ENCODE peak calls at places on chromosomes 1 and 21, in five cellular contexts. I, J, U, N and H are unnamed samples.

GRCh38 chr1:161732319-161732718 is 11.0 kb downstream of the FCRLB start:
- DNase-seq in I (no peak), J (no peak), U (no peak), N (no peak), H (no peak)

GRCh38 chr1:226411619-226412018 is 3.7 kb upstream of the PARP1 start:
- DNase-seq in I (no peak), J (no peak), U (no peak), N (no peak), H (no peak)

GRCh38 chr1:165828581-165829329 is 1.3 kb downstream of the UCK2 start:
- DNase-seq in I (peak), J (peak), U (peak), N (peak), H (peak)

GRCh38 chr1:156726549-156727226 is 1.6 kb upstream of the METTL25B start:
- DNase-seq in I (no peak), J (peak), U (no peak), N (peak), H (no peak)

GRCh38 chr21:46091631-46092025 is 6.3 kb upstream of the COL6A2 start:
- DNase-seq in I (peak), J (no peak), U (no peak), N (no peak), H (no peak)

GRCh38 chr1:204326891-204327290 is 32.8 kb downstream of the PLEKHA6 start:
- DNase-seq in I (no peak), J (no peak), U (no peak), N (no peak), H (no peak)

GRCh38 chr1:241063281-241063680 is 293.7 kb downstream of the RGS7 start:
- DNase-seq in I (no peak), J (no peak), U (no peak), N (peak), H (no peak)

GRCh38 chr1:29264773-29265389 is 28.6 kb downstream of the PTPRU start:
- DNase-seq in I (no peak), J (no peak), U (no peak), N (no peak), H (no peak)

GRCh38 chr1:43548285-43549271 is 17.9 kb downstream of the PTPRF start:
- DNase-seq in I (peak), J (no peak), U (peak), N (peak), H (no peak)

GRCh38 chr1:33473900-33474299 is 1.5 kb downstream of the ZSCAN20 start:
- DNase-seq in I (no peak), J (no peak), U (no peak), N (no peak), H (no peak)

GRCh38 chr1:157485793-157486192 is 66.5 kb downstream of the FCRL5 start:
- DNase-seq in I (no peak), J (no peak), U (no peak), N (no peak), H (no peak)

DNA sequence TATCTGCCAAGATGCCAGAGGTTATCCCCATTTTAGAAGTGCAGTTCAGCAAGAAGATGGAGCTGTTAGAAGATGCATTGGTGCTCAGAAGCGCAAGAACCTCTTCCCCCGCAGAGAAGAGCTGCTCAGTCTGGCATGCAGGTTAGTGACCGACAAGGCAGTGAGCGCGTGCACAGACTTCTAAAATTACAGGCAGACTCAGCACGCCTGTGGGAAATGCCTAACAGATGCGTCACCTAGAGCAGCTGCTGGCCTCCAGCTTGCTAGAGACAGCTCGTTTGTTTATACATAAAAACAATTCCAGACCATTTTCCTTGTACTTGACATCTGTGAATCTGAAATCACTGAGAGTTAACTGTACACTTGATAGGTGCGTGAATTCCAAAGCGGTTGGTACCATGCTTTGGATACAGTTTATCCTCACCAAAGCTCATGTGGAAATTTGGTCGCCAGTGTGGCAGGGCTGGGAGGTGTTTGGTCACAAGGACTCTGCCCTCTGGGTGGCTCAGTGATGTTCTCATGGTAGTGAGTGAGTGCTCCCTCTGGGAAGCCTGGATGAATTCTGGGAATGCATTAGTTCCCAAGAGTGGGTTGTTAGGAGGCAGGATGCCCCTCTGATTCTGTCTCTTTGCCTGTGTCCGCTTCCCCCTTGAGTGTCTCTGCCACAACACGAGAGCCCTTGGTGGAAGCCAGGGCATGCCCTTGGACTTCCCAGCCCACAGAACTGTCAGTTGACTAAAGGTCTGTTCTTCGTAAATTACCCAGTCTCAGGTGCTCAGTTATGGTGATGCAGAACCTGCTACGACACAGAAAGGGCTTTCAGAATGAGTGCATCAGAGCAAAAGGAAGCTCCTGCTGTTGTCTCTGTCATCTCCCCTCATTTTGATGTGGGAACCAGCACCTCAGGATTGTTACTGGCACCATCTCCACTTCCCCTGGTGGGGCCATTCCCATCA is 24.4 kb downstream of the SNAP47 start:
- DNase-seq in I (peak), J (no peak), U (no peak), N (no peak), H (no peak)
- TF ChIP-seq POLR2AphosphoS5 in I (no peak), J (no peak), U (peak), N (no peak), H (no peak)

GRCh38 chr1:91850708-91851107 is 35.2 kb downstream of the TGFBR3 start:
- DNase-seq in I (no peak), J (no peak), U (no peak), N (no peak), H (no peak)

GRCh38 chr1:91854852-91855251 is 31.1 kb downstream of the TGFBR3 start:
- DNase-seq in I (no peak), J (no peak), U (no peak), N (no peak), H (no peak)

GRCh38 chr1:91847851-91848250 is 38.1 kb downstream of the TGFBR3 start:
- DNase-seq in I (no peak), J (no peak), U (no peak), N (peak), H (no peak)

GRCh38 chr1:91853397-91853796 is 32.6 kb downstream of the TGFBR3 start:
- DNase-seq in I (no peak), J (no peak), U (no peak), N (no peak), H (no peak)

DNA sequence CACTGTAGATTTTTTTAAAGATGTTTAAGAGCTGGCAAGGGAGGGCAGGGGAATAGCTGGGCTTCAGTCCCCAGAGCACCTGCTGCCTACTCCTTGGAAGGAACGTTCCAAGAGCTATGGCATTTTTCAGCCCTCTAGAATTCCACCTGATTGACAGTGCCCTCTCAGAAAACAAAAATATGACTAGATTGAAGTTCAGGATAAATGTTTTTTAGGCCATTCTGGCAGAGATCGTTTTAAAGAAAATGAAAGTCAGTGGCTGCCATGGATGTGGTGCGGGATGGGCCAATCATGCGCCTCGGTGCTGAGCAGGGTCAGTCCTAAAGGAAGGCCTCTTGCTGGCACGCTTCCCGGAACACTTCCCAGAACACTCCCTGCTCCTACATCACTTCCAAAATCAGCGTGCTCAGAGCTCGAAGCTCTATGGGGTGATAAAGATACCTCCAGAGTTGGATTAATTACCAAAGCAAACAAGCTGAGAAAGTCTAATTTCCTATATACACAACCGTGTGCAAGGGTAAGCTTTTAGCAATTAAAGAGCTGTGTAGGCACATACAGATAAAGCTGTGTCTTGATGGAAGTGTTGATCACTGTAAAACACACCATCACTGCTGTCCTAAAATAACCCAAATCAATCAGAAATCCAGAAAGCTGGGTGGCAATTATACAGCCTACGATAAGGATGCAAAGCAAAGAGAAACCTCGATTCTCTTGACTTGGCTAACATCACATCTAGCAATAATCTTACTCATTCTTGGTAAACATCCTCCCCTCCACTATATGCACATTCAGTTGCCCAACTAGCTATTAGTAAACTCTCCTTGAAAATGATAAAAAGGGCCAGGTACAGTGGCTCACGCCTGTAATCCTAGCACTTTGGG is 34.6 kb downstream of the TGFBR3 start:
- DNase-seq in I (peak), J (no peak), U (peak), N (no peak), H (no peak)
- H3K4me3 ChIP-seq in I (peak), J (no peak), U (no peak), N (no peak), H (peak)

GRCh38 chr1:45922813-45923212 is 119.4 kb downstream of the MAST2 start:
- DNase-seq in I (no peak), J (no peak), U (no peak), N (no peak), H (no peak)
- H3K27ac ChIP-seq in I (no peak), J (no peak), U (no peak), N (no peak), H (no peak)

GRCh38 chr1:114671011-114671938 is 1.4 kb upstream of the DENND2C start:
- DNase-seq in I (no peak), J (no peak), U (no peak), N (no peak), H (no peak)

GRCh38 chr1:114668784-114669561 is 876 bp downstream of the DENND2C start:
- DNase-seq in I (no peak), J (no peak), U (no peak), N (peak), H (no peak)

GRCh38 chr1:114669562-114670082 is at the start of gene DENND2C:
- DNase-seq in I (no peak), J (no peak), U (no peak), N (peak), H (no peak)

GRCh38 chr1:114671939-114672275 is 2.1 kb upstream of the DENND2C start:
- DNase-seq in I (no peak), J (no peak), U (no peak), N (no peak), H (no peak)

GRCh38 chr1:114670083-114671010 is 498 bp upstream of the DENND2C start:
- DNase-seq in I (peak), J (peak), U (peak), N (peak), H (no peak)
- TF ChIP-seq POLR2AphosphoS5 in I (peak), J (peak), U (peak), N (peak), H (peak)

GRCh38 chr1:178938959-178939317 is 68.1 kb upstream of the ANGPTL1 start:
- DNase-seq in I (no peak), J (no peak), U (peak), N (no peak), H (no peak)

GRCh38 chr1:178940022-178940765 is 69.3 kb upstream of the ANGPTL1 start:
- DNase-seq in I (no peak), J (no peak), U (no peak), N (no peak), H (no peak)

GRCh38 chr1:178937770-178938169 is 66.9 kb upstream of the ANGPTL1 start:
- DNase-seq in I (no peak), J (no peak), U (no peak), N (no peak), H (no peak)

GRCh38 chr1:178938281-178938958 is 67.5 kb upstream of the ANGPTL1 start:
- DNase-seq in I (no peak), J (no peak), U (no peak), N (no peak), H (no peak)

DNA sequence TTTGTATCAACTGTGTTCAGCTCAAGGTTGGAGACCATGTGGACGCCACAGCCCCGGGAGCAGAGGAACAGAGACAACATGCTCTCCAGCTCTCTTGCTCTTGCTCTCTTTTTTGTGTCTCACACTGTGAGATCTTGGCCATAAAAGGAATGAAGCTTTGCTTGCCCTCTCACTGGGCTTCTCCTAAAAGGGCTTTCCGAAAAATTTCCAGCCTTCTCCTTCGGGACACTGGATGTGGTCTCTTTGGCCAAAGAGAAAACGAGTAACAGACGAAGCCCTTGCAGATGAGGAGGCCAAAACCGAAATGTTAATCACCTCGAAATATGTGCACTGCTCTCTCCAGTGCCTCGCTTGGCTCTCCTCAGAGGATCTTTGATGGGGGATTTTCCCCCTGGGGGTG is 68.5 kb upstream of the ANGPTL1 start:
- DNase-seq in I (no peak), J (no peak), U (no peak), N (no peak), H (no peak)
- H3K4me3 ChIP-seq in I (peak), J (no peak), U (no peak), N (no peak), H (no peak)

DNA sequence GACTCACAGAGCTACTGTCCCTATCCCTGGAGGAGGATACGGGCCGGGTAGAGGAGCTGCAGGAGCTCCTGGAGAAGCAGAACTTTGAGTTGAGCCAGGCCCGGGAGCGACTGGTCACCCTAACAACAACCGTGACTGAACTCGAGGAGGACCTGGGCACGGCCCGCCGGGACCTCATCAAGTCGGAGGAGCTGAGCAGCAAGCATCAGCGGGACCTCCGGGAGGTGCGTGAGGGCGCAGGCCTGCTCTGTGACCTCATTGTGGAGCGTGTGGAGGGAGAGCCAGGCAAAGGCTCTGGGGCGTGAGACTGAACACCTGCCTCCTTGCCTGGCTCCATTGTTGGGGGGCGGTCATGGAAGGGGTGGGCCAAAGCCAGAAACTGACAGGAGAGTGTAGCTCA is 19.0 kb downstream of the PPFIA4 start:
- DNase-seq in I (no peak), J (no peak), U (no peak), N (no peak), H (no peak)
- H3K27ac ChIP-seq in I (no peak), J (no peak), U (no peak), N (no peak), H (no peak)